ENCODE peak calls at places on chromosome 1, in six cellular contexts. J, A, X, Z, W and S are unnamed samples.

GRCh38 chr1:155651861-155652661 is 36.5 kb downstream of the YY1AP1 start:
- DNase-seq in W (no peak), X (no peak), A (no peak), J (no peak), Z (no peak), S (no peak)

GRCh38 chr1:156439036-156439435 is 61.5 kb downstream of the MEF2D start:
- DNase-seq in A (no peak), W (no peak), J (no peak), X (no peak), Z (no peak), S (no peak)

GRCh38 chr1:8794605-8795004 is 22.8 kb downstream of the RERE start:
- DNase-seq in J (no peak), W (no peak), X (no peak), Z (no peak), A (no peak), S (no peak)

GRCh38 chr1:53311104-53311908 is 16.6 kb downstream of the LRP8 start:
- DNase-seq in A (no peak), W (no peak), X (no peak), J (no peak), Z (no peak), S (no peak)

GRCh38 chr1:199786695-199787094 is 240.8 kb upstream of the NR5A2 start:
- DNase-seq in Z (no peak), J (no peak), X (no peak), W (no peak), A (no peak), S (no peak)

GRCh38 chr1:43688594-43689000 is 18.7 kb upstream of the ST3GAL3 start:
- DNase-seq in A (no peak), Z (no peak), X (peak), J (peak), W (peak), S (peak)

GRCh38 chr1:53294557-53294956 is 33.3 kb downstream of the LRP8 start:
- DNase-seq in X (peak), J (peak), A (no peak), W (peak), Z (peak), S (peak)

GRCh38 chr1:167599839-167600581 is 30.0 kb upstream of the RCSD1 start:
- DNase-seq in J (peak), X (peak), A (no peak), Z (peak), W (peak), S (peak)

GRCh38 chr1:229714964-229715603 is 89.0 kb downstream of the URB2 start:
- DNase-seq in A (no peak), Z (peak), W (no peak), J (no peak), X (peak), S (no peak)

GRCh38 chr1:91680556-91680955 is 179.9 kb downstream of the CDC7 start:
- DNase-seq in A (no peak), X (no peak), J (no peak), Z (no peak), W (no peak), S (no peak)

GRCh38 chr1:167056529-167057296 is 33.5 kb downstream of the GPA33 start:
- DNase-seq in X (no peak), W (no peak), Z (no peak), J (no peak), A (no peak), S (no peak)

GRCh38 chr1:117106478-117106877 is 15.1 kb downstream of the TRIM45 start:
- DNase-seq in A (no peak), J (peak), W (no peak), Z (no peak), X (no peak), S (no peak)

GRCh38 chr1:77874804-77875445 is 13.5 kb upstream of the NEXN start:
- DNase-seq in A (no peak), J (peak), X (no peak), Z (no peak), W (peak), S (no peak)

GRCh38 chr1:24289937-24290595 is 29.1 kb upstream of the GRHL3 start:
- DNase-seq in A (no peak), W (peak), J (peak), Z (no peak), X (peak), S (peak)

GRCh38 chr1:152444045-152444444 is 30.0 kb upstream of the CRNN start:
- DNase-seq in W (no peak), Z (no peak), A (no peak), J (no peak), X (no peak), S (no peak)

GRCh38 chr1:2382621-2383361 is 8.6 kb downstream of the MORN1 start:
- DNase-seq in X (peak), J (peak), A (no peak), Z (peak), W (peak), S (no peak)

GRCh38 chr1:71170925-71171324 is 90.1 kb upstream of the ZRANB2 start:
- DNase-seq in J (no peak), X (no peak), Z (no peak), A (no peak), W (no peak), S (no peak)